ENCODE peak calls at places on chromosomes 2 and 18, in eight cellular contexts. D is endothelial cell of umbilical vein, R is neuronal stem cell, V is GM23338, A is kidney, Y is aorta, S is A549, G is IMR-90. L is an unnamed sample.

GRCh38 chr2:165573534-165574461 is 104.3 kb downstream of the CSRNP3 start:
- DNase-seq in D (peak; percentile 3), R (peak; percentile 86), V (peak; percentile 92), A (no peak), Y (peak; percentile 48), S (no peak), G (no peak), L (no peak)

GRCh38 chr2:96867756-96868554 is 1.9 kb downstream of the SEMA4C start:
- DNase-seq in D (no peak), R (no peak), V (no peak), A (peak; percentile 77), Y (peak; percentile 52), S (no peak), G (no peak), L (no peak)

GRCh38 chr2:216804357-216805350 is 55.2 kb downstream of the TNP1 start:
- DNase-seq in D (no peak), R (no peak), V (no peak), A (no peak), Y (no peak), S (no peak), G (peak; percentile 28), L (no peak)

GRCh38 chr18:28099237-28099636 is 77.7 kb downstream of the CDH2 start:
- DNase-seq in D (no peak), R (no peak), V (no peak), A (no peak), Y (no peak), S (no peak), G (peak; percentile 43), L (no peak)

GRCh38 chr2:194103941-194104655 is 1552.9 kb upstream of the SLC39A10 start:
- DNase-seq in D (no peak), R (no peak), V (no peak), A (no peak), Y (no peak), S (no peak), G (no peak), L (no peak)

GRCh38 chr18:47175283-47175894 is 775 bp downstream of the IER3IP1 start:
- DNase-seq in D (peak; percentile 27), R (no peak), V (peak; percentile 24), A (no peak), Y (no peak), S (no peak), G (no peak), L (no peak)

GRCh38 chr2:215367647-215368492 is 56.0 kb downstream of the ATIC start:
- DNase-seq in D (peak; percentile 44), R (no peak), V (no peak), A (no peak), Y (no peak), S (no peak), G (peak; percentile 93), L (no peak)

GRCh38 chr2:33911327-33911726 is 312.2 kb upstream of the FAM98A start:
- DNase-seq in D (no peak), R (no peak), V (no peak), A (no peak), Y (no peak), S (no peak), G (no peak), L (no peak)

GRCh38 chr18:22663378-22663777 is 245.7 kb upstream of the CTAGE1 start:
- DNase-seq in D (no peak), R (no peak), V (no peak), A (no peak), Y (no peak), S (no peak), G (no peak), L (no peak)

GRCh38 chr2:176552456-176553135 is 283.4 kb downstream of the MTX2 start:
- DNase-seq in D (peak; percentile 27), R (no peak), V (no peak), A (no peak), Y (peak; percentile 36), S (no peak), G (peak; percentile 65), L (no peak)

GRCh38 chr2:185531721-185532120 is 206.9 kb upstream of the FSIP2 start:
- DNase-seq in D (no peak), R (no peak), V (no peak), A (no peak), Y (no peak), S (no peak), G (no peak), L (no peak)

GRCh38 chr2:121977326-121977725 is 221.9 kb downstream of the TSN start:
- DNase-seq in D (no peak), R (no peak), V (no peak), A (no peak), Y (no peak), S (no peak), G (no peak), L (no peak)

GRCh38 chr18:59057969-59058368 is 81.7 kb upstream of the SEC11C start:
- DNase-seq in D (no peak), R (no peak), V (no peak), A (no peak), Y (no peak), S (no peak), G (peak; percentile 81), L (no peak)
- H3K27ac ChIP-seq in D (no peak overlapping the region), R (no peak overlapping the region), V (no peak overlapping the region), A (no peak overlapping the region), Y (no peak overlapping the region), S (peak overlapping the region; percentile 78), G (no peak overlapping the region), L (no peak overlapping the region)

GRCh38 chr2:142757111-142757510 is 120.4 kb upstream of the KYNU start:
- DNase-seq in D (no peak), R (no peak), V (no peak), A (no peak), Y (no peak), S (no peak), G (no peak), L (no peak)
- H3K27ac ChIP-seq in D (no peak overlapping the region), R (no peak overlapping the region), V (no peak overlapping the region), A (no peak overlapping the region), Y (no peak overlapping the region), S (peak overlapping the region; percentile 58), G (no peak overlapping the region), L (peak overlapping the region; percentile 21)

GRCh38 chr2:179460101-179460500 is 195.5 kb upstream of the SESTD1 start:
- DNase-seq in D (no peak), R (no peak), V (no peak), A (no peak), Y (no peak), S (no peak), G (no peak), L (no peak)

GRCh38 chr2:179455824-179456223 is 191.2 kb upstream of the SESTD1 start:
- DNase-seq in D (no peak), R (no peak), V (no peak), A (no peak), Y (no peak), S (no peak), G (peak; percentile 34), L (peak; percentile 34)

GRCh38 chr2:179460530-179460929 is 195.9 kb upstream of the SESTD1 start:
- DNase-seq in D (peak; percentile 69), R (no peak), V (no peak), A (no peak), Y (peak; percentile 47), S (no peak), G (peak; percentile 96), L (peak; percentile 73)

GRCh38 chr2:179449010-179449409 is 184.4 kb upstream of the SESTD1 start:
- DNase-seq in D (no peak), R (no peak), V (no peak), A (no peak), Y (no peak), S (no peak), G (no peak), L (no peak)

GRCh38 chr2:179454443-179455218 is 190.0 kb upstream of the SESTD1 start:
- DNase-seq in D (peak; percentile 72), R (no peak), V (no peak), A (no peak), Y (no peak), S (no peak), G (peak; percentile 98), L (peak; percentile 80)
- H3K27ac ChIP-seq in D (peak overlapping the region; percentile 60), R (no peak overlapping the region), V (no peak overlapping the region), A (no peak overlapping the region), Y (no peak overlapping the region), S (no peak overlapping the region), G (peak overlapping the region; percentile 96), L (peak overlapping the region; percentile 94)

DNA sequence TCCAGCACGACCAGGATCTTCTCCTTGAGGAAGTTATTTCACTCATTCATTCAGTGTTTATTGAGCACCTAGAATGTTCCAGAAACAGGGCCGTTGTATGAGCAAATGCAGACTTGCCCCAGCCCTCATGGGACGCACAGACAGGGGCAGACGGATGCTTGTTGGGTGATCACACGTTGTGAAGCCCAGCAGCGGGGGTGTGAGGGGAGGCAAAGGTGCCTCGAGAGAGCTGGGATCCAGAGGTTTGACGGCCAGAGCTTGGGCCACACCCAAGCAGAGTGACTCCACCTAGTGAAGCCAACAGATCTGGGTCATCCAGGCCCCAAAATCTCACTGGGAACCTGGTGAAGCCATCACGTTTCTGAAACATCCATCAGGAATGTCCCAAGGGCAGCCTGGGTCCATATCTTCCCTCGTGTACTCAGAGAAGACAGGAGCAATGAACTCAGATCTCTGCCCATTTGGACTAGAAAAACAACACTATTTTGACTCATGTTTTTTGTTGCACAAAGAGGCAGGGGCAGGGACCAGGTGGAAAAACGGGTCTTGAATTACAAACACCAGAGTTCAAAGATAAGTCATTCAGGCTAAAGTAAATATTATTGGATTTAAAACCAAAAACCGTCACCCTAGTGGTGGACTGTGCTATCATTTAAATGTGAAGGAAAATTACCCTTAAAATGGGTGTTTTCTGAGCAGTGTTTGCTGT is 54.9 kb upstream of the RBM44 start:
- DNase-seq in D (peak; percentile 68), R (no peak), V (peak; percentile 14), A (no peak), Y (no peak), S (peak; percentile 23), G (peak; percentile 63), L (no peak)
- H3K27ac ChIP-seq in D (peak overlapping the region; percentile 80), R (no peak overlapping the region), V (no peak overlapping the region), A (no peak overlapping the region), Y (no peak overlapping the region), S (peak overlapping the region; percentile 35), G (no peak overlapping the region), L (peak overlapping the region; percentile 20)

DNA sequence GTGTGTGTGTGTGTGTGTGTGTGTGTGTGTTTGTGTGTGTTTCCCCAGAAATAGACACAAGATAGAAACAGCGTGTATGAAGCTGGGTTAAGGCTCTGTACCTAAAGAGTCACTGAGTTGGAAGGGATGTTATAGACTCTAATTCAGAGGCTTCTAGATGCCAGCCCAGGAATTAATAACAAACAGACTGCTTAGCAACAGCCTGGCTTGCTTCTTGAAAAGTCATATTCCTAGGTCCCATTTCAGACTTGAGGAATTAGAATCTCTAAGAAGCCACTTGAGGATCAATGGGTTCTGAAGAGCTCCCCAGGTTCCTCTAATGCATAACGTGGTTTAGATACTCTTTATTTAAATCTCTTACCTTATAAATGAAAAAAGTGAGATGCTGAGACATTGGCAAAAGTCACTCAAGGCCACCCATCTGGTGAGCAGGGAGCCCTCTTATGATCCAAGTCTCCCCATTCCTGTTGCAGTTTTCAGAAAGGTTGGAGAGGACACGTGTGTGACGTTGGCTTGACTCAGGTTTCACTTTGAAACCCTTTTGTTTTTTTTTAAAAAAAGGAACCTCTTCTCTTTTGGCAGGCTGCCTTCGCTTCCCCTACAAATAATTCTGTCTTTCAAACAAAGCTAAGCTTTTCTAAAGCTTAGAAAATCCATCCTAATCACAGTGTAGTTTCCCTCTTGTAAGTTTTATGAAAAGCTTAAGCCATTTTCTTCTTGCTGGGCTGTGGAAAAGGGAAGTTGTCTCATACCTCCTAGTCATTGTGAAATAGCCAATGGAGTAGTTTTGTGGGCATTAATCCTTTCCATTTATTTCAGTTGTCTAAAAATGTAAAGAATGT is 878.4 kb downstream of the RNF144A start:
- DNase-seq in D (no peak), R (no peak), V (no peak), A (no peak), Y (no peak), S (no peak), G (peak; percentile 25), L (no peak)
- H3K27ac ChIP-seq in D (no peak overlapping the region), R (no peak overlapping the region), V (no peak overlapping the region), A (no peak overlapping the region), Y (no peak overlapping the region), S (no peak overlapping the region), G (no peak overlapping the region), L (peak overlapping the region; percentile 52)